ENCODE peak calls at places on chromosomes 7 and 10, in six cellular contexts. E, J, V, Z, T and O are unnamed samples.

GRCh38 chr7:78011642-78012041 is 213.1 kb downstream of the PHTF2 start:
- DNase-seq in E (no peak), Z (no peak), V (no peak), J (no peak), T (no peak), O (no peak)

GRCh38 chr7:15481127-15481526 is 80.7 kb downstream of the AGMO start:
- DNase-seq in E (no peak), V (no peak), J (no peak), T (no peak), Z (no peak), O (no peak)

GRCh38 chr10:122142652-122143237 is 128.4 kb upstream of the BTBD16 start:
- DNase-seq in J (no peak), V (no peak), E (no peak), Z (peak), T (no peak), O (peak)

GRCh38 chr10:239109-239508 is 103.9 kb downstream of the ZMYND11 start:
- DNase-seq in J (no peak), V (peak), E (no peak), T (no peak), Z (no peak), O (no peak)

GRCh38 chr10:31776159-31776558 is 152.5 kb downstream of the ARHGAP12 start:
- DNase-seq in Z (no peak), E (no peak), T (no peak), V (no peak), J (no peak), O (no peak)

GRCh38 chr10:131814567-131815290 is 86.1 kb upstream of the PPP2R2D start:
- DNase-seq in T (no peak), J (no peak), V (no peak), Z (no peak), E (no peak), O (no peak)

GRCh38 chr7:13467111-13467547 is 522.3 kb downstream of the ETV1 start:
- DNase-seq in V (no peak), Z (no peak), J (no peak), T (no peak), E (no peak), O (no peak)

GRCh38 chr7:95526128-95526738 is 40.5 kb downstream of the ASB4 start:
- DNase-seq in Z (no peak), T (no peak), E (no peak), J (no peak), V (no peak), O (no peak)

GRCh38 chr10:93871805-93872204 is 22.0 kb upstream of the SLC35G1 start:
- DNase-seq in J (no peak), Z (no peak), V (no peak), E (no peak), T (no peak), O (no peak)

GRCh38 chr7:158495256-158495655 is 92.4 kb downstream of the PTPRN2 start:
- DNase-seq in V (no peak), T (no peak), J (no peak), Z (no peak), E (no peak), O (no peak)

GRCh38 chr10:69908071-69908470 is 106.4 kb downstream of the COL13A1 start:
- DNase-seq in Z (no peak), V (no peak), T (no peak), J (no peak), E (no peak), O (no peak)

GRCh38 chr10:113382691-113383090 is 170.2 kb upstream of the HABP2 start:
- DNase-seq in V (no peak), Z (no peak), E (no peak), T (no peak), J (no peak), O (no peak)